ENCODE peak calls at places on chromosomes 11 and 22, in six cellular contexts. F, Y, R, C, V and Q are unnamed samples.

GRCh38 chr11:127564803-127565202 is 564.2 kb upstream of the KIRREL3 start:
- DNase-seq in V (no peak), F (no peak), Y (no peak), C (no peak), R (no peak), Q (no peak)

GRCh38 chr22:29030016-29030617 is 31.5 kb downstream of the C22orf31 start:
- DNase-seq in R (no peak), C (no peak), V (peak; percentile 62), Y (peak; percentile 9), F (peak; percentile 28), Q (no peak)

GRCh38 chr22:50261615-50262459 is at the start of gene MAPK12:
- DNase-seq in V (no peak), C (peak; percentile 61), R (no peak), F (peak; percentile 9), Y (no peak), Q (no peak)

GRCh38 chr22:39308614-39309363 is 10.6 kb downstream of the RPL3 start:
- DNase-seq in C (no peak), Y (peak; percentile 83), R (no peak), F (peak; percentile 90), V (peak; percentile 65), Q (no peak)

GRCh38 chr22:37892566-37893338 is 13.3 kb upstream of the MICALL1 start:
- DNase-seq in F (no peak), C (no peak), V (no peak), Y (no peak), R (no peak), Q (no peak)

GRCh38 chr11:104093426-104094280 is 57.2 kb downstream of the DDI1 start:
- DNase-seq in C (no peak), Y (no peak), R (no peak), F (no peak), V (no peak), Q (no peak)

GRCh38 chr11:111845256-111846028 is 25.9 kb downstream of the ALG9 start:
- DNase-seq in R (no peak), V (no peak), Y (no peak), F (peak; percentile 24), C (no peak), Q (no peak)

GRCh38 chr11:115761348-115761747 is 257.1 kb upstream of the CADM1 start:
- DNase-seq in R (no peak), V (no peak), C (no peak), Y (no peak), F (no peak), Q (no peak)

GRCh38 chr11:85902353-85902752 is 47.2 kb downstream of the CCDC83 start:
- DNase-seq in V (no peak), Y (no peak), F (no peak), C (no peak), R (no peak), Q (no peak)

GRCh38 chr11:1878134-1879031 is 13.3 kb downstream of the PRR33 start:
- DNase-seq in R (no peak), V (no peak), F (no peak), Y (no peak), C (no peak), Q (no peak)

GRCh38 chr22:38843716-38844660 is at the start of gene NPTXR:
- DNase-seq in Y (no peak), R (peak; percentile 17), F (no peak), V (peak; percentile 32), C (peak; percentile 81), Q (peak; percentile 54)

GRCh38 chr11:134074766-134075165 is 5.9 kb downstream of the JAM3 start:
- DNase-seq in V (no peak), F (no peak), C (no peak), Y (no peak), R (no peak), Q (no peak)

GRCh38 chr11:64970731-64971151 is 1.2 kb downstream of the MAJIN start:
- DNase-seq in V (no peak), Y (no peak), F (no peak), R (no peak), C (no peak), Q (no peak)